ENCODE peak calls at places on chromosomes 4 and X, in four cellular contexts. F is spleen, E is suprapubic skin, R is upper lobe of left lung. D is an unnamed sample.

GRCh38 chr4:162061214-162061613 is 102.6 kb downstream of the FSTL5 start:
- DNase-seq in R (no peak), E (no peak), F (no peak), D (no peak)

GRCh38 chr4:25180524-25181131 is 20.4 kb upstream of the SEPSECS start:
- DNase-seq in F (no peak), R (no peak), E (no peak), D (no peak)

GRCh38 chrX:43661521-43662240 is 5.6 kb downstream of the MAOA start:
- DNase-seq in E (no peak), R (no peak), F (no peak), D (peak)

GRCh38 chrX:79138658-79139241 is 5.7 kb upstream of the GPR174 start:
- DNase-seq in R (no peak), F (no peak), E (no peak), D (no peak)

GRCh38 chrX:155070038-155070437 is 898 bp downstream of the CMC4 start:
- DNase-seq in R (no peak), F (no peak), E (no peak), D (no peak)

GRCh38 chr4:99715286-99715685 is 57.7 kb upstream of the C4orf54 start:
- DNase-seq in R (no peak), F (no peak), E (no peak), D (no peak)

GRCh38 chr4:10171055-10171454 is 54.5 kb upstream of the WDR1 start:
- DNase-seq in E (no peak), R (no peak), F (no peak), D (no peak)

GRCh38 chr4:151798678-151799416 is 38.0 kb upstream of the GATB start:
- DNase-seq in E (no peak), F (no peak), R (no peak), D (no peak)

GRCh38 chrX:1870421-1870820 is 255.6 kb downstream of the ASMT start:
- DNase-seq in F (no peak), E (no peak), R (no peak), D (no peak)

GRCh38 chr4:7938513-7939376 is 916 bp downstream of the AFAP1 start:
- DNase-seq in E (no peak), F (no peak), R (peak), D (no peak)

GRCh38 chr4:6162885-6163284 is 37.5 kb downstream of the JAKMIP1 start:
- DNase-seq in F (no peak), R (no peak), E (no peak), D (no peak)

GRCh38 chr4:27005512-27006246 is 145.0 kb downstream of the STIM2 start:
- DNase-seq in F (no peak), E (no peak), R (no peak), D (no peak)

GRCh38 chr4:116585240-116585639 is 500.1 kb downstream of the TRAM1L1 start:
- DNase-seq in F (no peak), R (no peak), E (no peak), D (no peak)

GRCh38 chr4:85092536-85092935 is 126.0 kb upstream of the WDFY3 start:
- DNase-seq in E (no peak), F (no peak), R (no peak), D (no peak)

DNA sequence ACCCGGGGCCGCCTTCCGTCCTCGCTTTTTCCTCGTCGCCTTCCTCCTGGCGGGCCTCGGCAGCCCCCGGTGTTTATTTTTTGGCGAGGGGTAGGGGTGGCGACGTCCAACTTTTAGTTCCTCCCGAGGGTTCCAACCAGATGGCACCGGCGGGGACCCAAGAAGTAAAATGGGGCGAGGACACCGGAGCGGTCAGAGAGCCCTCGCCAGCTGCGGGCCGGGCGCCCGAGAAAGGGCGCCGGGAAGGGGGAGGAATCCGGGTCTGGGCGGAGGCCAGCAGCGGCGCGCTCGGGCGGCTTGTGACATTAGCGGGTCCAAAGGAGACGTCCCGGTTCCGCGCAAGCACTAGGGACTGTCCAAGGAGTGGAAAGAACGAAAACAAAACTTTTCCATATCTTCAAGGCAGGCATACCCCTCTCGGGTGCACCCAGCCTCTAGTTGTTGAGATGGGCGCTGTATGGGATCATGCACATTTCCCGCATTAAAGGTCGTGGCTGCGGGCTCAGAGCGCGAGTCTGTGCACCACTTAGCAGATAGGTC is 691 bp upstream of the USP46 start:
- DNase-seq in E (peak), R (peak), F (peak), D (peak)
- TF ChIP-seq POLR2A in E (no peak), R (no peak), F (no peak), D (no peak)

GRCh38 chr4:63937961-63938360 is 471.3 kb downstream of the TECRL start:
- DNase-seq in F (no peak), E (no peak), R (no peak), D (no peak)
- H3K27ac ChIP-seq in F (no peak), E (no peak), R (no peak), D (no peak)

GRCh38 chr4:184644553-184645307 is 4.5 kb downstream of the CASP3 start:
- DNase-seq in F (no peak), R (no peak), E (no peak), D (no peak)

GRCh38 chr4:184648220-184649025 is 824 bp downstream of the CASP3 start:
- DNase-seq in R (peak), F (peak), E (peak), D (peak)

GRCh38 chr4:184647391-184648101 is 1.7 kb downstream of the CASP3 start:
- DNase-seq in R (no peak), F (no peak), E (no peak), D (no peak)

GRCh38 chr4:184643726-184644125 is 5.5 kb downstream of the CASP3 start:
- DNase-seq in E (no peak), F (no peak), R (no peak), D (no peak)

GRCh38 chr4:184645904-184646610 is 3.2 kb downstream of the CASP3 start:
- DNase-seq in F (no peak), R (no peak), E (no peak), D (no peak)
- H3K4me3 ChIP-seq in F (no peak), R (no peak), E (no peak), D (no peak)

GRCh38 chr4:962231-963208 is 10.8 kb downstream of the DGKQ start:
- DNase-seq in R (peak), F (peak), E (no peak), D (no peak)
- TF ChIP-seq POLR2A in R (no peak), F (no peak), E (no peak), D (no peak)

DNA sequence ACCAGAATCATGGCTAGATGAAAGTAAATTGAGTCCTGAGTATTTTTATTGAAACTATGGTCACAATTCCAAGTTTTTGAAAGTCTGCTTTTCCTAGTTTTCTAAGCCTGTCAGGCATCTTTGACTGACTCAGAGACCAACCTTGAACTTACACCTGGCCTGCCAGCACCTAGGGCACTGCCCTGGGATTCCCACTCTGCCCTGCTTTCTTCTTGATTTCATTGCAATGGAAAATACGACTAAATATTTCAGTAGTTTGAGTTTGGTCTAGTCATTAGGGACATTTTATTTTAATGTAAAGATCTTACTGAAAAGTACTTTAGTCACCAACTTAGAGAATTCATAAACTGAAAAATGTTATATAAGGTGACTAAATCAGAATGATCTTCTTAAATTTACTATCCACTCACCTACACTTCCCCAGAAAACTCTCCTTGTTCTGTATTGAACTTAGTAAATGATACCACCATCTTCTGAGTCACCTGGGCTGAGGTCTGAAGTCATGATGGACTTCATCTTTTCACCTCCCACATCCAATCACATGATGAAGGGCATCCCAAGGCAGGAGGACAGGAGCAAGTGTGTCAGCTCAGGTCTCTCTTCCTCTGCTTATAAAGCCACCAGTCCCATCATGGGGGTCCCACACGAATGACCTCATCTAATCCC is 11.6 kb upstream of the PYURF start:
- DNase-seq in E (no peak), F (no peak), R (no peak), D (no peak)
- H3K27ac ChIP-seq in E (no peak), F (no peak), R (no peak), D (no peak)

GRCh38 chr4:124025423-124025822 is 628.8 kb downstream of the SPRY1 start:
- DNase-seq in F (no peak), E (no peak), R (no peak), D (no peak)
- H3K4me3 ChIP-seq in F (no peak), E (no peak), R (peak), D (no peak)

D was measured in tibial nerve.